ENCODE peak calls at places on chromosomes 1 and 21, in four cellular contexts. One of them, this sample, is unnamed.

GRCh38 chr1:54335396-54336056 is 70.7 kb downstream of the SSBP3 start:
- DNase-seq in HepG2: no peak
- DNase-seq in H1: no peak
- DNase-seq in GM12878: no peak
- DNase-seq in this sample: no peak

GRCh38 chr1:217921126-217921900 is 290.2 kb downstream of the SPATA17 start:
- DNase-seq in HepG2: no peak
- DNase-seq in H1: no peak
- DNase-seq in GM12878: no peak
- DNase-seq in this sample: no peak

GRCh38 chr1:76254165-76255043 is 179.9 kb downstream of the ST6GALNAC3 start:
- DNase-seq in HepG2: no peak
- DNase-seq in H1: no peak
- DNase-seq in GM12878: no peak
- DNase-seq in this sample: no peak

GRCh38 chr1:96995351-96995750 is 273.8 kb downstream of the PTBP2 start:
- DNase-seq in HepG2: no peak
- DNase-seq in H1: no peak
- DNase-seq in GM12878: no peak
- DNase-seq in this sample: no peak

GRCh38 chr1:154167461-154167860 is 12.6 kb upstream of the NUP210L start:
- DNase-seq in HepG2: no peak
- DNase-seq in H1: no peak
- DNase-seq in GM12878: no peak
- DNase-seq in this sample: no peak

GRCh38 chr1:7329868-7330615 is 441.1 kb upstream of the VAMP3 start:
- DNase-seq in HepG2: no peak
- DNase-seq in H1: peak
- DNase-seq in GM12878: no peak
- DNase-seq in this sample: no peak

GRCh38 chr1:1291611-1292441 is 11.6 kb downstream of the SCNN1D start:
- DNase-seq in HepG2: peak
- DNase-seq in H1: peak
- DNase-seq in GM12878: no peak
- DNase-seq in this sample: peak

GRCh38 chr1:222653178-222653827 is 35.4 kb downstream of the MIA3 start:
- DNase-seq in HepG2: no peak
- DNase-seq in H1: no peak
- DNase-seq in GM12878: no peak
- DNase-seq in this sample: no peak

GRCh38 chr1:227213426-227213825 is 104.9 kb downstream of the CDC42BPA start:
- DNase-seq in HepG2: no peak
- DNase-seq in H1: no peak
- DNase-seq in GM12878: no peak
- DNase-seq in this sample: no peak

GRCh38 chr1:154431586-154432373 is 26.6 kb downstream of the IL6R start:
- DNase-seq in HepG2: no peak
- DNase-seq in H1: no peak
- DNase-seq in GM12878: no peak
- DNase-seq in this sample: peak

GRCh38 chr1:79190074-79190473 is 183.5 kb upstream of the ADGRL4 start:
- DNase-seq in HepG2: no peak
- DNase-seq in H1: no peak
- DNase-seq in GM12878: peak
- DNase-seq in this sample: no peak

GRCh38 chr1:54237656-54238055 is 37.7 kb downstream of the MRPL37 start:
- DNase-seq in HepG2: no peak
- DNase-seq in H1: no peak
- DNase-seq in GM12878: no peak
- DNase-seq in this sample: no peak

GRCh38 chr1:167805041-167805556 is 83.3 kb downstream of the MPZL1 start:
- DNase-seq in HepG2: no peak
- DNase-seq in H1: no peak
- DNase-seq in GM12878: peak
- DNase-seq in this sample: no peak

GRCh38 chr1:31568895-31569655 is 7.2 kb upstream of the TINAGL1 start:
- DNase-seq in HepG2: no peak
- DNase-seq in H1: peak
- DNase-seq in GM12878: no peak
- DNase-seq in this sample: no peak

GRCh38 chr1:210565316-210565715 is 236.6 kb downstream of the HHAT start:
- DNase-seq in HepG2: no peak
- DNase-seq in H1: no peak
- DNase-seq in GM12878: no peak
- DNase-seq in this sample: no peak

GRCh38 chr21:29436143-29436542 is 137.4 kb downstream of the BACH1 start:
- DNase-seq in HepG2: no peak
- DNase-seq in H1: no peak
- DNase-seq in GM12878: no peak
- DNase-seq in this sample: no peak

GRCh38 chr1:9591669-9592509 is 3.2 kb downstream of the TMEM201 start:
- DNase-seq in HepG2: no peak
- DNase-seq in H1: peak
- DNase-seq in GM12878: no peak
- DNase-seq in this sample: no peak

GRCh38 chr1:160374701-160375443 is 8.0 kb downstream of the NHLH1 start:
- DNase-seq in HepG2: no peak
- DNase-seq in H1: no peak
- DNase-seq in GM12878: no peak
- DNase-seq in this sample: no peak

GRCh38 chr1:241408170-241408569 is 51.2 kb upstream of the RGS7 start:
- DNase-seq in HepG2: no peak
- DNase-seq in H1: no peak
- DNase-seq in GM12878: no peak
- DNase-seq in this sample: peak

GRCh38 chr1:62508187-62508758 is 71.4 kb downstream of the USP1 start:
- DNase-seq in HepG2: peak
- DNase-seq in H1: no peak
- DNase-seq in GM12878: peak
- DNase-seq in this sample: peak

GRCh38 chr1:87508247-87508646 is 179.6 kb downstream of the LMO4 start:
- DNase-seq in HepG2: no peak
- DNase-seq in H1: no peak
- DNase-seq in GM12878: no peak
- DNase-seq in this sample: no peak

GRCh38 chr1:38043036-38043747 is 3.4 kb downstream of the POU3F1 start:
- DNase-seq in HepG2: no peak
- DNase-seq in H1: no peak
- DNase-seq in GM12878: no peak
- DNase-seq in this sample: no peak

GRCh38 chr1:111516008-111516535 is 12.6 kb upstream of the ADORA3 start:
- DNase-seq in HepG2: no peak
- DNase-seq in H1: peak
- DNase-seq in GM12878: no peak
- DNase-seq in this sample: peak

GRCh38 chr1:206133751-206134371 is 16.7 kb upstream of the AVPR1B start:
- DNase-seq in HepG2: no peak
- DNase-seq in H1: no peak
- DNase-seq in GM12878: no peak
- DNase-seq in this sample: no peak

GRCh38 chr21:43916691-43917514 is 51.9 kb downstream of the AGPAT3 start:
- DNase-seq in HepG2: no peak
- DNase-seq in H1: peak
- DNase-seq in GM12878: peak
- DNase-seq in this sample: peak

GRCh38 chr1:186865253-186865652 is 36.5 kb downstream of the PLA2G4A start:
- DNase-seq in HepG2: no peak
- DNase-seq in H1: no peak
- DNase-seq in GM12878: peak
- DNase-seq in this sample: no peak

GRCh38 chr1:220487297-220487820 is 40.6 kb upstream of the MARK1 start:
- DNase-seq in HepG2: no peak
- DNase-seq in H1: no peak
- DNase-seq in GM12878: no peak
- DNase-seq in this sample: no peak

GRCh38 chr1:54289061-54289938 is 89.3 kb downstream of the MRPL37 start:
- DNase-seq in HepG2: no peak
- DNase-seq in H1: no peak
- DNase-seq in GM12878: no peak
- DNase-seq in this sample: no peak

GRCh38 chr1:117795190-117795589 is 134.2 kb downstream of the GDAP2 start:
- DNase-seq in HepG2: no peak
- DNase-seq in H1: no peak
- DNase-seq in GM12878: no peak
- DNase-seq in this sample: peak

GRCh38 chr1:153550398-153550758 is 1.3 kb upstream of the S100A3 start:
- DNase-seq in HepG2: no peak
- DNase-seq in H1: no peak
- DNase-seq in GM12878: no peak
- DNase-seq in this sample: no peak

GRCh38 chr1:54377040-54377691 is 29.0 kb downstream of the SSBP3 start:
- DNase-seq in HepG2: no peak
- DNase-seq in H1: no peak
- DNase-seq in GM12878: no peak
- DNase-seq in this sample: peak

GRCh38 chr1:228921473-228921872 is 186.2 kb downstream of the RHOU start:
- DNase-seq in HepG2: no peak
- DNase-seq in H1: no peak
- DNase-seq in GM12878: no peak
- DNase-seq in this sample: no peak

GRCh38 chr1:58746757-58747156 is 37.1 kb downstream of the JUN start:
- DNase-seq in HepG2: no peak
- DNase-seq in H1: no peak
- DNase-seq in GM12878: no peak
- DNase-seq in this sample: no peak

GRCh38 chr1:79043506-79043905 is 37.0 kb upstream of the ADGRL4 start:
- DNase-seq in HepG2: no peak
- DNase-seq in H1: no peak
- DNase-seq in GM12878: no peak
- DNase-seq in this sample: no peak

GRCh38 chr1:157155658-157156057 is 17.5 kb upstream of the ETV3 start:
- DNase-seq in HepG2: peak
- DNase-seq in H1: no peak
- DNase-seq in GM12878: no peak
- DNase-seq in this sample: peak
- TF ChIP-seq HDAC6 in HepG2: no peak
- TF ChIP-seq HDAC6 in H1: no peak
- TF ChIP-seq HDAC6 in GM12878: no peak
- TF ChIP-seq HDAC6 in this sample: no peak

DNA sequence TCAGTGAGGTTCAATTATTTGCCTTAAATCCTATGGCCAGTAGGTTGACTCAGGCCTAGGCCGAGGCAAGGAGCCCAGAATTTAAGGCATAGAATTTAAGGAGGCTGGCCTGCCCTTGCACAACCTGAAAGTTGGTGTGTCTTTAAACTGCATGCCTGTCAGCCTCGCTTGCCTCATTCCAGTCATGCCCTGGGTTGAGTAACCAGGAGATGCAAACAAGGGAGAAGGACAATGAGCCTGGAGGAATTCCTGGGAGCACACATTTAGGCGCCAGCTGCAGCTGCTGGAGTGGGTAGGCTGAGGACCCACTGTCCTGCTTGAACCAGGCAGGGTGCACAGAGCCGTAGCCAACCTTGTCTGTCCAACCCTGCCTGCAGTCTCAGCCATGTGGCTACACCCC is 11.7 kb downstream of the CD2 start:
- DNase-seq in HepG2: no peak
- DNase-seq in H1: no peak
- DNase-seq in GM12878: no peak
- DNase-seq in this sample: no peak
- TF ChIP-seq HDAC6 in HepG2: no peak
- TF ChIP-seq HDAC6 in H1: no peak
- TF ChIP-seq HDAC6 in GM12878: no peak
- TF ChIP-seq HDAC6 in this sample: no peak

GRCh38 chr21:15604424-15604823 is 125.4 kb upstream of the USP25 start:
- DNase-seq in HepG2: no peak
- DNase-seq in H1: no peak
- DNase-seq in GM12878: no peak
- DNase-seq in this sample: no peak
- TF ChIP-seq HDAC6 in HepG2: no peak
- TF ChIP-seq HDAC6 in H1: no peak
- TF ChIP-seq HDAC6 in GM12878: no peak
- TF ChIP-seq HDAC6 in this sample: no peak

DNA sequence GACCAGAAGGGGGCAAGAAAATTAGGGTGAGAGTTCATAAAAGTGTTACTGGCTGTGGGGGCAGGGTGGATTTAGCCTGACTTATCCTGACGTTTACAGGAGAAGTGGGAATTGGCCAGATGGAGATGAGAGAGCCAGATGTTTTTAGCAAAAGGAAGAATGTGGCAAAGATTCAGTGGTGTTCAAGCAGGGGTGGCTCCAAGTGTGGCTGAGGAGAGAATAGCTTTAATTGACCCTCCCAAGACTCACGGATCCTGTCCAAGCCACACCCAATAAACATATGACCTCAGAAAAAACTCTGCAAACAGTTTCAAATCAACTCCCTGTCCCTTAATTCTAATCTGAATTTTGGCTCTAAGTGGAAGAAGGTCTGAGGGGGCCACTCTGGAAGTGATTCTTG is 35.2 kb upstream of the EDEM3 start:
- DNase-seq in HepG2: no peak
- DNase-seq in H1: no peak
- DNase-seq in GM12878: no peak
- DNase-seq in this sample: no peak
- TF ChIP-seq HDAC6 in HepG2: no peak
- TF ChIP-seq HDAC6 in H1: no peak
- TF ChIP-seq HDAC6 in GM12878: no peak
- TF ChIP-seq HDAC6 in this sample: no peak